ENCODE peak calls at places on chromosomes 4 and X, in four cellular contexts. N is H1, C is endothelial cell of umbilical vein, O is K562. D is an unnamed sample.

GRCh38 chr4:84319124-84319523 is 180.0 kb downstream of the NKX6-1 start:
- DNase-seq in O (no peak), C (no peak), N (no peak), D (peak; percentile 37)

GRCh38 chr4:109721033-109721432 is 8.8 kb downstream of the PLA2G12A start:
- DNase-seq in N (no peak), O (peak; percentile 78), C (no peak), D (no peak)

GRCh38 chrX:141879616-141880015 is 24.1 kb upstream of the MAGEC1 start:
- DNase-seq in O (no peak), C (no peak), N (no peak), D (no peak)

GRCh38 chr4:83389756-83390505 is 55.3 kb upstream of the HPSE start:
- DNase-seq in C (no peak), O (no peak), N (no peak), D (no peak)

GRCh38 chr4:73620115-73620792 is at the start of gene RASSF6:
- DNase-seq in C (no peak), N (peak; percentile 57), O (peak; percentile 27), D (no peak)

GRCh38 chr4:116118216-116118615 is 967.2 kb downstream of the TRAM1L1 start:
- DNase-seq in O (no peak), C (no peak), N (no peak), D (no peak)

GRCh38 chr4:183256756-183257385 is 63.2 kb downstream of the CLDN22 start:
- DNase-seq in C (peak; percentile 45), O (peak; percentile 69), N (no peak), D (no peak)

GRCh38 chr4:83029688-83030087 is 5.3 kb upstream of the COPS4 start:
- DNase-seq in C (no peak), O (no peak), N (no peak), D (no peak)

GRCh38 chr4:20272411-20272872 is 20.7 kb downstream of the SLIT2 start:
- DNase-seq in O (no peak), C (no peak), N (no peak), D (no peak)

GRCh38 chr4:145639281-145639680 is 20.1 kb downstream of the MMAA start:
- DNase-seq in N (no peak), O (no peak), C (no peak), D (no peak)

GRCh38 chr4:71833175-71833900 is 49.5 kb upstream of the GC start:
- DNase-seq in N (no peak), C (no peak), O (peak; percentile 9), D (no peak)

GRCh38 chr4:175419120-175419774 is 392.8 kb downstream of the GPM6A start:
- DNase-seq in C (no peak), N (no peak), O (no peak), D (no peak)

GRCh38 chr4:83850435-83850834 is 314.5 kb downstream of the GPAT3 start:
- DNase-seq in O (no peak), N (no peak), C (no peak), D (no peak)

GRCh38 chr4:6134612-6135220 is 65.6 kb downstream of the JAKMIP1 start:
- DNase-seq in C (no peak), O (peak; percentile 25), N (no peak), D (no peak)

GRCh38 chr4:41184009-41184408 is 30.3 kb downstream of the APBB2 start:
- DNase-seq in N (no peak), O (no peak), C (no peak), D (no peak)

GRCh38 chr4:84585276-84585675 is 2.3 kb downstream of the CDS1 start:
- DNase-seq in O (no peak), N (no peak), C (no peak), D (no peak)

GRCh38 chr4:52996261-52997131 is 134.4 kb downstream of the RASL11B start:
- DNase-seq in N (no peak), O (no peak), C (peak; percentile 89), D (no peak)

GRCh38 chrX:119118780-119119395 is 8.7 kb downstream of the KIAA1210 start:
- DNase-seq in C (peak; percentile 60), N (peak; percentile 9), O (peak; percentile 42), D (peak; percentile 12)

DNA sequence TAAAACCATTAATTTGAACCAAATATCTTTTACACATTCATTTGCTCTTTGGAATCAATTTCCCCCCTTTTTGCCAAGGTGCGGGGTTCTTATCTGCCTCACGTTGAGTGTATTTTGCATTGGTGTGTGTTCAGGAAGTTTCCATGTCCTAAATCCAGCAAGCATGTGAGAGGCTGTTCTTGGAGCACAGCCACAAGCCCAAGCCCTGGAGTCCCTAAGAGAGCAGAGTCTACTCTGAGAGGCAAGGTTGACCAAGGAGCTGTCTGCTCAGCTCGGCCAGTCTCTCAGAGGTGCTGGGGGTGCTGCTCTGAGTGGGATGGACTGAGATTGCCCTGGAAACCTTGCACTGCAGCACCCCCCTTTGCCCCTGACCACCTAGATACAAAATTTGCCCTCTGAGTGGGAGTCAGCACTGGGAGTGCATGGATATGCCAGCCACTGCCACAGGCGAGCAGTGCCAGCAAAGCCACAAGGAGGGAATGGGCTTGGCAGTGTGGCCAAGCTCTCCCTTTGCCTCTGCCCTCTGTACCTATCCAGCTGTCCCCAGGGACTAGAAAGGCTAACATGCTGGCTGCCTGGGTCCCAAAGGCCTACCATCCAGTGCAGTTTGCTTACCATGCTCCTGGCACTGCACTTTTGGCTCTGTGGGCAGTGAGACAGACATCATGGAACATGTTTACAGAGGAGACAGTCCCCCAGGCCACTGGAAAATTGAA is 20.5 kb upstream of the FAM193A start:
- DNase-seq in O (no peak), C (no peak), N (no peak), D (no peak)
- TF ChIP-seq POLR2AphosphoS5 in O (no peak), C (no peak), N (peak; percentile 46), D (no peak)

DNA sequence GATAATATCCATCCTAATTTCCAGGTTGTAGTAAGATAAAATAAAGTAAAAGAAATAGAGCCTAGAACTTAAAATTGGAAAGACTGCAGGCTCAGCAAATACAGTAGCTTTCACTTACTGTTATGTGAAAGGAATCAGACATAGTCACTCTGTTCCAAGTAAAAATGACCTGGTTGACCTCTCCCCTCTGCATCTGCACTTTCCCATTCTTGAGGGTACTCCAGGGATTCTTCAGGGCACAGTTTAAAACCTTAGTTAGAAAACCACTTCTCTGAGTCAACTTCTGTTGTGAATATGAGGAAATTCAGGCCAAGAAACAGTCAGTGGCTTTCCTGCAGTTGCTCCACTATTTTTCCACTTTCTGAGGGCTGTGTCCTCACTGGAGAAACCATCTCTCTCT is 42.9 kb downstream of the FRAS1 start:
- DNase-seq in O (no peak), N (no peak), C (no peak), D (no peak)
- H3K9ac ChIP-seq in O (no peak overlapping the region), N (no peak overlapping the region), C (no peak overlapping the region), D (no peak overlapping the region)

GRCh38 chrX:125202486-125203378 is 116.9 kb upstream of the TEX13C start:
- DNase-seq in O (no peak), N (no peak), C (no peak), D (no peak)
- TF ChIP-seq EZH2 in O (no peak), N (no peak), C (no peak), D (no peak)

DNA sequence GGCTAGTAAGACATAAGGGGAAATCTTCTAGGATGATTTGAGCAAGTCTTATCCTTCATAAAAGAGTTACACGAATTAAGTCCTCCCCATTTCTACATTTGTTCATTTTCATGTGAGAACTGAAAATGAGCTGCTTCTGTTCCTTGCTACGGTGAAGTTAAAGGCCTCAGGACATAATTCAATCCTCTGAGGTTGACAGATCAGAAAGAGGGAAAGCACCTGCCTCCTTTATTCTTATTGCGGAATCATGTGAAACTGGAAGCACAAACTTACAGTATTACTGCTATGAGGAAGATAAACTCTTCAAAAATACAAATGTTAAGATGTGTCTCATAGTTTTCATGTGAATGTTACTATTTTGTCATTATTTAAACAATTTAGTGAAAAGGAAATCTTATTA is 395.3 kb downstream of the STPG2 start:
- DNase-seq in O (no peak), N (no peak), C (no peak), D (no peak)
- TF ChIP-seq POLR2AphosphoS5 in O (no peak), N (no peak), C (no peak), D (no peak)

GRCh38 chr4:85607624-85608023 is 132.7 kb downstream of the ARHGAP24 start:
- DNase-seq in C (no peak), O (no peak), N (no peak), D (no peak)

GRCh38 chr4:85603437-85604336 is 128.7 kb downstream of the ARHGAP24 start:
- DNase-seq in N (no peak), O (no peak), C (peak; percentile 57), D (no peak)

GRCh38 chr4:85610450-85610849 is 135.5 kb downstream of the ARHGAP24 start:
- DNase-seq in O (no peak), C (no peak), N (no peak), D (no peak)

GRCh38 chr4:85611661-85612060 is 136.7 kb downstream of the ARHGAP24 start:
- DNase-seq in O (no peak), C (no peak), N (no peak), D (no peak)

DNA sequence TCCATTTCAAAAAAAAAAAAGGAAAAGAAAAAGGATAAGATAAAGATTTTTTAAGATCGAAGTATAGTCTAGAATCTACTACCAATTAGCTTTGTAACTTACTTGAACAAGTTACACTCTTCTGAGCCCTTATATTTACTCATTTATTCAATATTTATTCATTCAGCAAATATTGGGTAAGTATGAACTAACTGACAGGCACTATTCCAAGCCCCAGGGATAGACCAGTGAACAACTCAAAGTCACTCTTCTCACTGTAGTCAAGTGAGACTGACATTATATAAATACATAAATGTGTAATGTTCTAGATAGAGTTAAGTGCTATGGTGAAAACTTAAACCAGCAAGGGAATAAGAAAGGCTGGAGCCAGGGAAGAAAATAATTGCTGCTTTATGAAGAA is 131.6 kb downstream of the ARHGAP24 start:
- DNase-seq in C (no peak), O (no peak), N (no peak), D (no peak)
- H3K9ac ChIP-seq in C (no peak overlapping the region), O (no peak overlapping the region), N (no peak overlapping the region), D (no peak overlapping the region)